ENCODE peak calls at places on chromosome 12, in six cellular contexts. O, M, Q, I, B and H are unnamed samples.

GRCh38 chr12:18074001-18074400 is 16.0 kb downstream of the RERGL start:
- DNase-seq in O (no peak), M (no peak), Q (no peak), I (no peak), B (no peak), H (no peak)

GRCh38 chr12:6792522-6793201 is 3.3 kb downstream of the CD4 start:
- DNase-seq in O (no peak), M (no peak), Q (no peak), I (no peak), B (peak; percentile 87), H (peak; percentile 87)

GRCh38 chr12:50600364-50600763 is 95.6 kb downstream of the DIP2B start:
- DNase-seq in O (no peak), M (no peak), Q (no peak), I (no peak), B (no peak), H (no peak)

GRCh38 chr12:32051511-32052299 is 54.9 kb upstream of the BICD1 start:
- DNase-seq in O (no peak), M (peak; percentile 62), Q (peak; percentile 38), I (peak; percentile 77), B (no peak), H (peak; percentile 62)

GRCh38 chr12:82407481-82407880 is 49.2 kb downstream of the METTL25 start:
- DNase-seq in O (no peak), M (no peak), Q (no peak), I (peak; percentile 95), B (no peak), H (no peak)

GRCh38 chr12:9331218-9331626 is 123.0 kb upstream of the PZP start:
- DNase-seq in O (peak; percentile 23), M (peak; percentile 35), Q (peak; percentile 37), I (peak; percentile 53), B (peak; percentile 44), H (peak; percentile 66)

GRCh38 chr12:132019891-132020290 is 70.1 kb downstream of the EP400 start:
- DNase-seq in O (no peak), M (no peak), Q (no peak), I (no peak), B (no peak), H (no peak)

GRCh38 chr12:51923506-51924365 is 16.4 kb downstream of the ACVRL1 start:
- DNase-seq in O (no peak), M (peak; percentile 49), Q (peak; percentile 70), I (peak; percentile 69), B (no peak), H (peak; percentile 37)

GRCh38 chr12:41277019-41277770 is 89.1 kb downstream of the PDZRN4 start:
- DNase-seq in O (no peak), M (peak; percentile 34), Q (peak; percentile 27), I (peak; percentile 41), B (peak; percentile 26), H (peak; percentile 60)

GRCh38 chr12:80935076-80935475 is 2.7 kb downstream of the LIN7A start:
- DNase-seq in O (no peak), M (no peak), Q (no peak), I (no peak), B (no peak), H (no peak)

GRCh38 chr12:5201554-5202243 is 158.0 kb downstream of the KCNA5 start:
- DNase-seq in O (no peak), M (no peak), Q (no peak), I (no peak), B (no peak), H (no peak)

GRCh38 chr12:51855586-51856428 is 7.3 kb upstream of the FIGNL2 start:
- DNase-seq in O (no peak), M (peak; percentile 28), Q (no peak), I (peak; percentile 42), B (peak; percentile 58), H (no peak)

GRCh38 chr12:52794479-52795331 is 1.2 kb downstream of the KRT3 start:
- DNase-seq in O (no peak), M (no peak), Q (no peak), I (no peak), B (no peak), H (peak; percentile 50)

GRCh38 chr12:25744334-25744733 is 191.3 kb upstream of the LMNTD1 start:
- DNase-seq in O (no peak), M (no peak), Q (no peak), I (no peak), B (no peak), H (no peak)

GRCh38 chr12:25959069-25959961 is 833 bp downstream of the RASSF8 start:
- DNase-seq in O (no peak), M (peak; percentile 21), Q (no peak), I (peak; percentile 71), B (no peak), H (peak; percentile 81)

GRCh38 chr12:31106101-31106803 is 32.6 kb downstream of the DDX11 start:
- DNase-seq in O (no peak), M (no peak), Q (no peak), I (no peak), B (no peak), H (no peak)

GRCh38 chr12:56338643-56339422 is at the start of gene IL23A:
- DNase-seq in O (peak; percentile 61), M (no peak), Q (no peak), I (peak; percentile 23), B (no peak), H (no peak)

GRCh38 chr12:115879354-115879753 is 398.1 kb downstream of the MED13L start:
- DNase-seq in O (no peak), M (no peak), Q (no peak), I (no peak), B (no peak), H (no peak)

GRCh38 chr12:5796171-5797091 is 148.6 kb downstream of the ANO2 start:
- DNase-seq in O (no peak), M (peak; percentile 17), Q (peak; percentile 43), I (no peak), B (peak; percentile 5), H (peak; percentile 28)

GRCh38 chr12:3630621-3631271 is 122.2 kb downstream of the CRACR2A start:
- DNase-seq in O (no peak), M (no peak), Q (no peak), I (no peak), B (no peak), H (no peak)

GRCh38 chr12:3629082-3629830 is 123.7 kb downstream of the CRACR2A start:
- DNase-seq in O (no peak), M (no peak), Q (no peak), I (no peak), B (no peak), H (no peak)

GRCh38 chr12:3627336-3627735 is 125.6 kb downstream of the CRACR2A start:
- DNase-seq in O (no peak), M (no peak), Q (no peak), I (no peak), B (no peak), H (no peak)

GRCh38 chr12:3630111-3630510 is 122.8 kb downstream of the CRACR2A start:
- DNase-seq in O (no peak), M (no peak), Q (no peak), I (no peak), B (no peak), H (no peak)

DNA sequence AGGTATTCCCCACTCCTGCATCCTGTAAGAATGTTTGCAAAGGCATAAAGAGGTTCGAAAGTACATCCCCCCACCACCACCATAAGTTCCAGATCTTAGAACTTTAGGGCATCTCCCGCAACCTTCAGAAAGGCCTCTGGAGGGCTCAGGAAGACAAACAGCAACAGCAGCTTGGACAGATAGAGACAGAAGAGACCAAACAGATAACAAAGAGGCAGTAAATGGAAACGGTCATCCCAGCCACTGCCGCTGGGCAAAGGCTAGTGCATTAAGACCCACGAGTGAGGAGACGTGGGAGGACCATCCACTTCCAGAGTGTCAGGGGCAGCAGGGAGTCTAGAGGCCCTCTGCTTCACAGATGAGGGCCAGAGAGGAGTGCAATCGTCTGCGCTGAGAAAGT is 124.3 kb downstream of the CRACR2A start:
- DNase-seq in O (no peak), M (no peak), Q (no peak), I (no peak), B (no peak), H (no peak)
- TF ChIP-seq CTCF in O (no peak), M (no peak), Q (no peak), I (no peak), B (no peak), H (no peak)

GRCh38 chr12:27673285-27673684 is 23.0 kb upstream of the REP15 start:
- DNase-seq in O (no peak), M (no peak), Q (no peak), I (no peak), B (no peak), H (no peak)
- TF ChIP-seq MYC in O (no peak), M (no peak), Q (no peak), I (no peak), B (no peak), H (no peak)

DNA sequence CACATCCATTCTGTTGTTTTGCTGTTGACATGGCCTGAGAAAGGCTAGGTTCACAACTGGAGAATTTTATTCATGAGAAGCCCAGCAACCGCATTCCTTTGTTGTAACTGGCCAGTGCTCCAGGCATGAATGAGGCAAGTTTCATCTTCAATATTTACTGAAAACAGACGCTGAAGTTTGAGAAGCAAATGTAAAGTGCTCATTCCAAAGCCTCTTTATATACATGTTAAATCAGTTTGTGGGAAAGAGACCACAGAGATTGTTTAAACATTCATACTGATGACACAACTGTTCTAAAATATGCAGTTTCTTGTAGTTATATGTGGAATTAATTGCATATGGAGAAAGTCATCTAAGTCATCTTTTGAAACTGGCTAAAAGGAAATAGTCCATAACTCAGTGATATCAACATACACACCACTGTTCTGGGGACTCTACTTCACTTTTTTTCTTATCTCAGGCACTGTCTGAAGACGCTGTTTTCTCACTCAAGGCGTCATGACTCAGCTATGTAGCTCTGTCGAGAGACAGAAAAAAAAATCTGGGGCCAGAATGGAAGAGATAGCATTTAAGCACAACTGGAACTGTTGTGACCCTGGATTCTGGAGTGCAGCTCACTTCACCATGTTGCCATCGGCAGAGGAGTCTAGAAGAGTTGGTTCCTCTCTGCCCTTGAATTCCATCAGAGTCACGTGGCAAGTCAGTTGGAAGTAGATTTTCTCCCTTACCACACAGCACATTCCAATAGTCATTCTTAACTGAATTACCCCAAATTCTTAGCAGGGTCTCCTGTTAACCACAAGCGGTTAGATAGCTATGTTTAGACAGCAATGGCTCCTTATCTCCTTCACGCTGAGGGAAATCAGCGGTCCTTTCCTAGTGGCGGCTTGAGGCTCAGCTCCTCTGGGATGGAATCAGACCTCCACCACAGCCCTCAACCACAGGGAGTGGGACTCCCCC is 258.4 kb upstream of the HMGA2 start:
- DNase-seq in O (no peak), M (no peak), Q (peak; percentile 39), I (peak; percentile 33), B (no peak), H (peak; percentile 53)
- TF ChIP-seq POLR2A in O (no peak), M (no peak), Q (no peak), I (no peak), B (no peak), H (no peak)

GRCh38 chr12:83465632-83466031 is 778.9 kb downstream of the TMTC2 start:
- DNase-seq in O (no peak), M (no peak), Q (no peak), I (no peak), B (no peak), H (no peak)

GRCh38 chr12:83461326-83461985 is 774.8 kb downstream of the TMTC2 start:
- DNase-seq in O (no peak), M (no peak), Q (no peak), I (no peak), B (no peak), H (peak; percentile 20)

GRCh38 chr12:83462419-83462818 is 775.7 kb downstream of the TMTC2 start:
- DNase-seq in O (no peak), M (no peak), Q (no peak), I (no peak), B (no peak), H (peak; percentile 41)
- TF ChIP-seq CTCF in O (no peak), M (no peak), Q (no peak), I (no peak), B (no peak), H (no peak)